ENCODE peak calls at places on chromosomes 3 and 15, in four cellular contexts. One of them, this sample, is unnamed.

GRCh38 chr3:172591876-172592771 is 68.9 kb upstream of the TNFSF10 start:
- DNase-seq in H9: no peak
- DNase-seq in IMR-90: peak
- DNase-seq in H1: no peak
- DNase-seq in this sample: no peak

GRCh38 chr15:67917037-67917436 is 77.2 kb upstream of the RNU6-1 start:
- DNase-seq in IMR-90: no peak
- DNase-seq in H9: no peak
- DNase-seq in H1: no peak
- DNase-seq in this sample: no peak

GRCh38 chr3:65560133-65560532 is 478.6 kb downstream of the MAGI1 start:
- DNase-seq in H9: no peak
- DNase-seq in IMR-90: no peak
- DNase-seq in H1: no peak
- DNase-seq in this sample: no peak

GRCh38 chr3:68447885-68448284 is 484.5 kb downstream of the TAFA4 start:
- DNase-seq in H9: no peak
- DNase-seq in IMR-90: no peak
- DNase-seq in H1: no peak
- DNase-seq in this sample: peak

GRCh38 chr15:67943961-67944674 is 104.3 kb upstream of the RNU6-1 start:
- DNase-seq in H1: no peak
- DNase-seq in H9: no peak
- DNase-seq in IMR-90: no peak
- DNase-seq in this sample: no peak

GRCh38 chr15:43370310-43370974 is 401 bp downstream of the ZSCAN29 start:
- DNase-seq in H1: no peak
- DNase-seq in IMR-90: peak
- DNase-seq in H9: peak
- DNase-seq in this sample: peak

GRCh38 chr3:156792945-156793344 is 33.2 kb upstream of the LEKR1 start:
- DNase-seq in H9: no peak
- DNase-seq in IMR-90: no peak
- DNase-seq in H1: no peak
- DNase-seq in this sample: peak

GRCh38 chr15:74373731-74374647 is 6.5 kb upstream of the CYP11A1 start:
- DNase-seq in H9: peak
- DNase-seq in H1: peak
- DNase-seq in IMR-90: peak
- DNase-seq in this sample: peak

GRCh38 chr3:152047465-152047864 is 174.0 kb downstream of the SUCNR1 start:
- DNase-seq in IMR-90: peak
- DNase-seq in H1: no peak
- DNase-seq in H9: no peak
- DNase-seq in this sample: no peak

GRCh38 chr15:86802244-86802643 is 722.6 kb downstream of the AGBL1 start:
- DNase-seq in IMR-90: no peak
- DNase-seq in H1: no peak
- DNase-seq in H9: no peak
- DNase-seq in this sample: no peak

GRCh38 chr3:39191103-39191502 is 1.3 kb downstream of the XIRP1 start:
- DNase-seq in H9: peak
- DNase-seq in H1: no peak
- DNase-seq in IMR-90: no peak
- DNase-seq in this sample: peak

GRCh38 chr3:125145751-125146475 is 66.6 kb downstream of the SLC12A8 start:
- DNase-seq in IMR-90: no peak
- DNase-seq in H1: no peak
- DNase-seq in H9: no peak
- DNase-seq in this sample: no peak

GRCh38 chr3:72092778-72093177 is 307.8 kb upstream of the PROK2 start:
- DNase-seq in IMR-90: no peak
- DNase-seq in H1: no peak
- DNase-seq in H9: no peak
- DNase-seq in this sample: peak

GRCh38 chr3:5298453-5298852 is 110.9 kb downstream of the EDEM1 start:
- DNase-seq in H1: no peak
- DNase-seq in H9: no peak
- DNase-seq in IMR-90: no peak
- DNase-seq in this sample: no peak

GRCh38 chr15:98954411-98954810 is 53.2 kb downstream of the PGPEP1L start:
- DNase-seq in IMR-90: peak
- DNase-seq in H1: no peak
- DNase-seq in H9: no peak
- DNase-seq in this sample: no peak

GRCh38 chr3:38247366-38248035 is 18.1 kb upstream of the SLC22A13 start:
- DNase-seq in H9: no peak
- DNase-seq in H1: no peak
- DNase-seq in IMR-90: peak
- DNase-seq in this sample: peak

GRCh38 chr15:59691194-59691805 is 2.2 kb upstream of the BNIP2 start:
- DNase-seq in H1: no peak
- DNase-seq in H9: no peak
- DNase-seq in IMR-90: peak
- DNase-seq in this sample: peak

GRCh38 chr15:96285306-96285705 is 45.2 kb upstream of the NR2F2 start:
- DNase-seq in H9: no peak
- DNase-seq in IMR-90: peak
- DNase-seq in H1: no peak
- DNase-seq in this sample: peak

GRCh38 chr3:110027446-110027845 is 690.1 kb upstream of the DPPA4 start:
- DNase-seq in IMR-90: peak
- DNase-seq in H1: no peak
- DNase-seq in H9: no peak
- DNase-seq in this sample: no peak

GRCh38 chr3:134797816-134798451 is 2.9 kb downstream of the EPHB1 start:
- DNase-seq in IMR-90: no peak
- DNase-seq in H9: no peak
- DNase-seq in H1: peak
- DNase-seq in this sample: no peak

GRCh38 chr3:16073218-16073617 is 101.3 kb upstream of the GALNT15 start:
- DNase-seq in IMR-90: no peak
- DNase-seq in H1: no peak
- DNase-seq in H9: no peak
- DNase-seq in this sample: no peak

GRCh38 chr3:77506384-77506783 is 466.5 kb downstream of the ROBO2 start:
- DNase-seq in H9: no peak
- DNase-seq in IMR-90: no peak
- DNase-seq in H1: no peak
- DNase-seq in this sample: no peak

GRCh38 chr15:58515807-58516206 is 84.0 kb downstream of the LIPC start:
- DNase-seq in H9: no peak
- DNase-seq in IMR-90: no peak
- DNase-seq in H1: no peak
- DNase-seq in this sample: no peak

GRCh38 chr3:5063724-5064123 is 58.4 kb upstream of the ARL8B start:
- DNase-seq in H1: no peak
- DNase-seq in IMR-90: no peak
- DNase-seq in H9: no peak
- DNase-seq in this sample: no peak

GRCh38 chr3:52244061-52244628 is 1.4 kb upstream of the PPM1M start:
- DNase-seq in H9: peak
- DNase-seq in IMR-90: peak
- DNase-seq in H1: no peak
- DNase-seq in this sample: no peak
- H3K27ac ChIP-seq in H9: no peak
- H3K27ac ChIP-seq in IMR-90: no peak
- H3K27ac ChIP-seq in H1: no peak
- H3K27ac ChIP-seq in this sample: no peak

GRCh38 chr3:193794002-193794835 is 201.2 kb downstream of the OPA1 start:
- DNase-seq in H1: no peak
- DNase-seq in H9: no peak
- DNase-seq in IMR-90: no peak
- DNase-seq in this sample: no peak
- H3K4me2 ChIP-seq in H1: no peak
- H3K4me2 ChIP-seq in H9: no peak
- H3K4me2 ChIP-seq in IMR-90: no peak
- H3K4me2 ChIP-seq in this sample: no peak

GRCh38 chr3:44321335-44321734 is 17.2 kb upstream of the TCAIM start:
- DNase-seq in IMR-90: no peak
- DNase-seq in H1: no peak
- DNase-seq in H9: no peak
- DNase-seq in this sample: peak

GRCh38 chr3:44326515-44326914 is 12.1 kb upstream of the TCAIM start:
- DNase-seq in IMR-90: no peak
- DNase-seq in H1: no peak
- DNase-seq in H9: no peak
- DNase-seq in this sample: no peak

GRCh38 chr3:44330444-44330843 is 8.1 kb upstream of the TCAIM start:
- DNase-seq in H1: no peak
- DNase-seq in H9: no peak
- DNase-seq in IMR-90: no peak
- DNase-seq in this sample: no peak

GRCh38 chr3:44323341-44323955 is 15.1 kb upstream of the TCAIM start:
- DNase-seq in IMR-90: peak
- DNase-seq in H1: peak
- DNase-seq in H9: no peak
- DNase-seq in this sample: peak

DNA sequence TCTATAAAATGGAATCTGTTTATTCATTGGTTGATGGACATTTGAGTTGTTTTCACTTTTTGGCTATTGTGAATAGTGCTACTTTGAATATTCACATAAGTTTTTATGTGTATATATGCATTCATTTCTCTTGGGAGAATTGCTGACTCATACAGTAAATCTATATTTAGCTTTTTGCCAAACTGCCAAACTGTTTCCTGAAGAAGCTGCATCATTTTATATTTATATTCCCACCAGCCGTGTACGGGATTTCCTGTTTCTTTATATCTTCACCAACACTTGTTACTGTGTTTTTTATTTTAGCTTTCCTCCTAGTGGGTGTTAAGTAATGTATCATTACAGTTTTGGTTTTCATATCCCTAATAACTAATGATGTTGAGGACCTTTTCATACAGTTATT is 12.5 kb upstream of the TCAIM start:
- DNase-seq in H1: no peak
- DNase-seq in H9: no peak
- DNase-seq in IMR-90: peak
- DNase-seq in this sample: no peak
- H3K56ac ChIP-seq in H1: no peak
- H3K56ac ChIP-seq in H9: no peak
- H3K56ac ChIP-seq in IMR-90: no peak
- H3K56ac ChIP-seq in this sample: no peak

DNA sequence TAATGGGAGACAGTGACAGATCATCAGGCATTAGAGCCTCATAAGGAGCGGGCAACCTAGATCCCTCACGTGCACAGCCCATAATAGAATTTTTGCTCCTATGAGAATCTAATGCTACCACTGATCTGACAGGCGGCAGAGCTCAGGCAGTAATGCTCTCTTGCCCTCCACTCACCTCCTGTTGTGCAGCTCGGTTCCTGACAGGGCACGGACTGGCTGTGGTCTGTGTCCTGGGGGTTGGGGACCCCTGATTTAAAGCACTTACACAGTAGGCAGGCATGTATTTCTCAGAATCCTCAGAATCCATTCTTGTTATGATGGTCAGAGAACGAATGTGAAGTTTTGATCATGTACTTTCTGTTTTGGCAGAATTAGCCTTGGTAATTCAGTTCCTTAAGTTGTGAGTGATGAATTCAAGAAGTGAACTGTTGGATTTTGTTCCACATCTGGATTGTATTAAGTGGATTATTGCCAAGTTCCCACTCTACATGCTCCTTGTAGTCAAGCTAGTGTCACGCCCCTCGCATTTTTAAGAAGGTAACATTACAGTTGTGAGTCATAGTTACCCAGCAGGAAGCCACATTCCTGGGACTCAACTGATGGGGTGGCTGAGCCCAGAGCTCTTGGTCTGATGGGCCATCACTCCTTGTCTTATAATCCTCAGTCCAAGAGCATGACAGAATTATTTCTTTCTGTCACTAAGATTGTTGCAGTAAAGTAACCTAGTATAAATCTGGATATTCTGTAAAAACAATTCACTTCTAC is 102.5 kb downstream of the PTPRG start:
- DNase-seq in H1: peak
- DNase-seq in IMR-90: peak
- DNase-seq in H9: peak
- DNase-seq in this sample: peak
- H3K27ac ChIP-seq in H1: peak
- H3K27ac ChIP-seq in IMR-90: peak
- H3K27ac ChIP-seq in H9: no peak
- H3K27ac ChIP-seq in this sample: no peak

GRCh38 chr3:95212117-95212516 is 1149.3 kb downstream of the NSUN3 start:
- DNase-seq in H9: no peak
- DNase-seq in H1: no peak
- DNase-seq in IMR-90: no peak
- DNase-seq in this sample: peak
- H3K4me2 ChIP-seq in H9: no peak
- H3K4me2 ChIP-seq in H1: no peak
- H3K4me2 ChIP-seq in IMR-90: no peak
- H3K4me2 ChIP-seq in this sample: no peak

DNA sequence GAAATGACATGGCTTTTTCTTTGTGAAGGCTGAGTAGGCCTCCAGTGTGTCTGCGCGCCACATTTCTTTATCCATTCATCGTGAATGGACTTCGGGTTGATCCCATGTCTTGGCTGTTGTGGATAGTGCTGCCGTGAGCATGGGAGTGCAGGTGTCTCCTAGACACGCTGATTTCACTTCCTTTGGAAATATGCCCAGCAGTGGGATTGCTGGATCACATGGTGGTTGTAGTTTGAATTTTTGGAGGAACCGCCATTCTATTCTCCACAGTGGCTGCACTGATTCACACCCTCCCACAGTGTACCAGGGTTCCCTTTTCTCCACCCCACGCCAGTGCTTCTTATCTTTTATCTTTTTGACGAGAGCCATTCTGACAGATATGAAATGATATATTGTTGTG is 171.7 kb downstream of the NSMCE3 start:
- DNase-seq in H1: no peak
- DNase-seq in H9: no peak
- DNase-seq in IMR-90: no peak
- DNase-seq in this sample: no peak
- H3K56ac ChIP-seq in H1: no peak
- H3K56ac ChIP-seq in H9: no peak
- H3K56ac ChIP-seq in IMR-90: no peak
- H3K56ac ChIP-seq in this sample: no peak

This sample was measured in mesendoderm.